ENCODE peak calls at places on chromosomes 13 and 19, in five cellular contexts. K is neuronal stem cell, Y is H9, A is mesenchymal stem cell, Q is trophoblast cell. D is an unnamed sample.

GRCh38 chr19:12789098-12789903 is 2.0 kb upstream of the JUNB start:
- DNase-seq in Y (no peak), A (peak; percentile 67), Q (no peak), K (no peak), D (no peak)

GRCh38 chr19:45413497-45413896 is 7.1 kb downstream of the POLR1G start:
- DNase-seq in Y (no peak), A (no peak), K (no peak), Q (no peak), D (no peak)

GRCh38 chr19:9869008-9869617 is 34.0 kb downstream of the PIN1 start:
- DNase-seq in A (no peak), Q (no peak), K (no peak), Y (no peak), D (no peak)

GRCh38 chr13:113077953-113078894 is 27.4 kb upstream of the F7 start:
- DNase-seq in Q (no peak), A (no peak), K (no peak), Y (no peak), D (no peak)

GRCh38 chr19:1266818-1267440 is 2.2 kb upstream of the CIRBP start:
- DNase-seq in A (no peak), K (no peak), Q (peak; percentile 85), Y (peak; percentile 73), D (no peak)

GRCh38 chr13:99388334-99388923 is 81.2 kb upstream of the GPR183 start:
- DNase-seq in A (no peak), K (no peak), Q (no peak), Y (peak; percentile 23), D (no peak)

GRCh38 chr19:55146078-55146647 is 2.8 kb downstream of the TNNT1 start:
- DNase-seq in K (no peak), Y (peak; percentile 72), Q (no peak), A (peak; percentile 17), D (no peak)

GRCh38 chr19:35712910-35713845 is 4.6 kb upstream of the KMT2B start:
- DNase-seq in Q (no peak), A (no peak), Y (no peak), K (no peak), D (peak; percentile 62)

GRCh38 chr19:37467608-37468090 is 405 bp upstream of the ZNF569 start:
- DNase-seq in Y (no peak), Q (no peak), K (no peak), A (no peak), D (no peak)

GRCh38 chr19:7799640-7800355 is 30.2 kb upstream of the EVI5L start:
- DNase-seq in Q (peak; percentile 97), A (peak; percentile 80), Y (peak; percentile 66), K (peak; percentile 79), D (peak; percentile 41)

GRCh38 chr13:37375724-37376123 is 222.8 kb downstream of the POSTN start:
- DNase-seq in Y (no peak), Q (no peak), A (no peak), K (no peak), D (no peak)

GRCh38 chr13:44951184-44951583 is 38.1 kb downstream of the NUFIP1 start:
- DNase-seq in A (no peak), K (no peak), Q (peak; percentile 79), Y (no peak), D (no peak)

GRCh38 chr13:27259831-27260230 is 8.5 kb downstream of the RPL21 start:
- DNase-seq in Q (no peak), A (no peak), Y (no peak), K (no peak), D (no peak)

GRCh38 chr19:1582201-1582600 is 10.5 kb downstream of the MBD3 start:
- DNase-seq in K (no peak), A (no peak), Q (peak; percentile 97), Y (no peak), D (no peak)

GRCh38 chr19:37468961-37469777 is at the start of gene ZNF570:
- DNase-seq in Q (peak; percentile 92), K (peak; percentile 82), A (peak; percentile 90), Y (peak; percentile 87), D (peak; percentile 89)

GRCh38 chr13:50942630-50943311 is 33.2 kb downstream of the RNASEH2B start:
- DNase-seq in A (no peak), Y (no peak), Q (no peak), K (no peak), D (no peak)

GRCh38 chr13:50936681-50937080 is 27.1 kb downstream of the RNASEH2B start:
- DNase-seq in K (no peak), A (peak; percentile 52), Y (no peak), Q (peak; percentile 21), D (no peak)

GRCh38 chr13:50945669-50946068 is 36.1 kb downstream of the RNASEH2B start:
- DNase-seq in A (no peak), K (no peak), Q (no peak), Y (no peak), D (no peak)

GRCh38 chr13:50941146-50941545 is 31.6 kb downstream of the RNASEH2B start:
- DNase-seq in Q (no peak), A (no peak), K (no peak), Y (no peak), D (no peak)

DNA sequence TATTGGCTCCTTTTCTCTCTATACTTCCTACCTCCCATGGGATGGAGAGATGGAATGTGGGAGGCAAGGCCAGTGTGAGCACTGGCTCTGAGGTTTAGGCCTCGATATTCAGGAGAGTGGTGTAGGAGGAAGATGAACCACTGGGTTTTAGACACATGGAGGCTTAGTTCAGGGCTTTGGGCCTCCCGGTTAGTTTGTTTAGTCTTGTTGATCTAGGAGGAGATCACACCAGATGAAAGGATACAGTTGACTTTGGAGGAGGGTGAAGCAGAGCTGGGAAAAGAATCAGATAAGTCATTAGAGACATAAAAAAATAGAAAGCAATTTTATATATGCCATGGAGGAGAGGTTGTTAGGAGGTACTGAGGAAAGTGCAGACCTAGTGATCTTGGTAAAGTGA is 30.9 kb downstream of the RNASEH2B start:
- DNase-seq in A (no peak), Q (no peak), Y (no peak), K (no peak), D (no peak)
- H2BK12ac ChIP-seq in A (no peak overlapping the region), Q (no peak overlapping the region), Y (no peak overlapping the region), K (no peak overlapping the region), D (no peak overlapping the region)

GRCh38 chr13:40137400-40137799 is 481.9 kb downstream of the COG6 start:
- DNase-seq in Y (no peak), Q (no peak), A (no peak), K (no peak), D (no peak)
- H2BK12ac ChIP-seq in Y (no peak overlapping the region), Q (peak overlapping the region; percentile 1), A (no peak overlapping the region), K (peak overlapping the region; percentile 25), D (no peak overlapping the region)

DNA sequence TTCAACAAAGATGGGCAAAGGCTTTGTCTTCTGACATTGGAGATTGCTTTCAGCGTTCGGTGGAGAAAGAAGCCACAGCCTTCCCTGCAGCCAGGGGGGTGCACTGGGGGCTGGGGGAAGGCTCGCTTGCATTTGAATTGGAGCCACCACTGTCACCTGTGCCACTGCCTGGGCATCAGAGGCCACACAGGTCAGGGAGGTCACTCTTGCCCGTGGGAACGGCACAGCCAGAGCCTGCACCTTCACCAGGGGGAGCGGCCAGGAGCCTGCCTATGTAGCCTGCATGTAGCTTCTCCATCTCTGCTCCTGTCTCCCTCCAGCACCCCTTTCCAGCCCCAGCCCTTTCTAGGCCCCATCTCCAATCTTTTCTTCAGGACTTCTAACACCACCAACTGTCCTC is 43.7 kb upstream of the KCTD15 start:
- DNase-seq in Q (no peak), K (no peak), Y (no peak), A (no peak), D (no peak)
- H2BK12ac ChIP-seq in Q (no peak overlapping the region), K (peak overlapping the region; percentile 70), Y (no peak overlapping the region), A (no peak overlapping the region), D (no peak overlapping the region)

GRCh38 chr19:14003279-14004051 is 2.7 kb downstream of the RFX1 start:
- DNase-seq in Q (no peak), A (no peak), Y (no peak), K (no peak), D (no peak)

GRCh38 chr19:14005381-14006084 is 587 bp downstream of the RFX1 start:
- DNase-seq in K (peak; percentile 85), A (peak; percentile 88), Q (peak; percentile 90), Y (peak; percentile 90), D (peak; percentile 51)

GRCh38 chr19:14000691-14001365 is 5.3 kb downstream of the RFX1 start:
- DNase-seq in A (no peak), Y (no peak), K (no peak), Q (peak; percentile 89), D (no peak)

GRCh38 chr19:14004619-14005380 is 1.3 kb downstream of the RFX1 start:
- DNase-seq in K (no peak), Q (peak; percentile 62), Y (no peak), A (no peak), D (no peak)

GRCh38 chr19:14002571-14003278 is 3.4 kb downstream of the RFX1 start:
- DNase-seq in Y (no peak), K (no peak), Q (no peak), A (no peak), D (no peak)
- H2BK12ac ChIP-seq in Y (no peak overlapping the region), K (no peak overlapping the region), Q (no peak overlapping the region), A (no peak overlapping the region), D (peak overlapping the region; percentile 6)

DNA sequence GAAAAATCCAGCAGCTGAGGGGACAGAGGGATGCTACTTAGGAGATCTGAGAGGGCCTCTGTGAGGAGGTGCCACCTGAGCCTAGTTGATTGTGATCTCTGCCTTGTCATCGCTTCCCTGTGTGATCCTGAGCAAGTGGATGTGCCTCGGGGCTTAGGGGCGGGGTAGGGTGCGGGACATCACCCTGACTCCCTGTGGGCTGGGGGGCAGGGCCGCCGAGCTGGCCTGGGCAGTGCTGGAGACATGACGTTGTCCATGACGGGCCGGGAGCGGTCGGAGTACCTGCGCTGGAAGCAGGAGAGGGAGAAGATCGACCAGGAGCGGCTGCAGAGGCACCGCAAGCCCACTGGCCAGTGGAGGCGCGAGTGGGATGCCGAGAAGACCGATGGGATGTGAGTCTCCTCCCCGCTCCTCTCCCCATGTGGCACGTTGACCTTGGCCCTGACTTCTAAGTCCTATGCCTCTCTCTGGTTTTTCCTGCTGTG is 8.2 kb upstream of the INAFM1 start:
- DNase-seq in A (no peak), Q (peak; percentile 56), Y (no peak), K (no peak), D (no peak)
- H2BK12ac ChIP-seq in A (no peak overlapping the region), Q (no peak overlapping the region), Y (no peak overlapping the region), K (no peak overlapping the region), D (no peak overlapping the region)

GRCh38 chr13:98157188-98157587 is 14.3 kb downstream of the FARP1 start:
- DNase-seq in Y (no peak), A (no peak), K (no peak), Q (no peak), D (no peak)
- H2BK12ac ChIP-seq in Y (no peak overlapping the region), A (no peak overlapping the region), K (no peak overlapping the region), Q (no peak overlapping the region), D (no peak overlapping the region)

GRCh38 chr19:29748996-29749395 is 33.9 kb upstream of the C19orf12 start:
- DNase-seq in K (no peak), Q (no peak), A (no peak), Y (no peak), D (no peak)
- H2BK12ac ChIP-seq in K (no peak overlapping the region), Q (no peak overlapping the region), A (no peak overlapping the region), Y (no peak overlapping the region), D (no peak overlapping the region)

D was measured in H1.